ENCODE peak calls at places on chromosomes 2 and 18, in ten cellular contexts. One of them, this sample, is unnamed.

GRCh38 chr2:157596992-157597681 is 31.5 kb downstream of the ACVR1C start:
- DNase-seq in body of pancreas: peak
- DNase-seq in H54: no peak
- DNase-seq in H1: peak
- DNase-seq in lower leg skin: no peak
- DNase-seq in heart left ventricle: peak
- DNase-seq in transverse colon: no peak
- DNase-seq in HCT116: no peak
- DNase-seq in spleen: peak
- DNase-seq in IMR-90: peak
- DNase-seq in this sample: peak

GRCh38 chr2:71938659-71939587 is 208.7 kb downstream of the CYP26B1 start:
- DNase-seq in lower leg skin: no peak
- DNase-seq in spleen: peak
- DNase-seq in transverse colon: peak
- DNase-seq in IMR-90: no peak
- DNase-seq in heart left ventricle: no peak
- DNase-seq in body of pancreas: no peak
- DNase-seq in H1: peak
- DNase-seq in HCT116: no peak
- DNase-seq in H54: no peak
- DNase-seq in this sample: no peak

GRCh38 chr2:234308814-234309195 is 188.1 kb downstream of the ARL4C start:
- DNase-seq in spleen: no peak
- DNase-seq in transverse colon: peak
- DNase-seq in HCT116: no peak
- DNase-seq in H54: no peak
- DNase-seq in lower leg skin: peak
- DNase-seq in body of pancreas: peak
- DNase-seq in H1: no peak
- DNase-seq in heart left ventricle: no peak
- DNase-seq in IMR-90: peak
- DNase-seq in this sample: no peak

GRCh38 chr2:102253753-102254150 is 57.6 kb upstream of the IL1RL1 start:
- DNase-seq in HCT116: no peak
- DNase-seq in body of pancreas: no peak
- DNase-seq in spleen: no peak
- DNase-seq in IMR-90: peak
- DNase-seq in H1: no peak
- DNase-seq in lower leg skin: no peak
- DNase-seq in H54: no peak
- DNase-seq in transverse colon: no peak
- DNase-seq in heart left ventricle: no peak
- DNase-seq in this sample: no peak

GRCh38 chr2:236562434-236562833 is 7.2 kb upstream of the ACKR3 start:
- DNase-seq in H54: peak
- DNase-seq in lower leg skin: no peak
- DNase-seq in HCT116: peak
- DNase-seq in H1: no peak
- DNase-seq in IMR-90: peak
- DNase-seq in body of pancreas: peak
- DNase-seq in spleen: no peak
- DNase-seq in transverse colon: no peak
- DNase-seq in heart left ventricle: no peak
- DNase-seq in this sample: no peak

GRCh38 chr2:24058887-24059286 is 9.3 kb downstream of the FKBP1B start:
- DNase-seq in lower leg skin: no peak
- DNase-seq in HCT116: no peak
- DNase-seq in H1: no peak
- DNase-seq in spleen: no peak
- DNase-seq in transverse colon: no peak
- DNase-seq in heart left ventricle: no peak
- DNase-seq in body of pancreas: no peak
- DNase-seq in H54: no peak
- DNase-seq in IMR-90: no peak
- DNase-seq in this sample: no peak

GRCh38 chr2:239467281-239467955 is 66.6 kb upstream of the HDAC4 start:
- DNase-seq in transverse colon: no peak
- DNase-seq in IMR-90: no peak
- DNase-seq in body of pancreas: no peak
- DNase-seq in heart left ventricle: no peak
- DNase-seq in H54: no peak
- DNase-seq in H1: no peak
- DNase-seq in spleen: no peak
- DNase-seq in HCT116: no peak
- DNase-seq in lower leg skin: no peak
- DNase-seq in this sample: no peak

GRCh38 chr2:147177449-147177848 is 667.4 kb upstream of the ACVR2A start:
- DNase-seq in heart left ventricle: no peak
- DNase-seq in lower leg skin: no peak
- DNase-seq in spleen: no peak
- DNase-seq in body of pancreas: no peak
- DNase-seq in IMR-90: no peak
- DNase-seq in H1: no peak
- DNase-seq in HCT116: no peak
- DNase-seq in H54: no peak
- DNase-seq in transverse colon: no peak
- DNase-seq in this sample: no peak

GRCh38 chr2:238458641-238459040 is 31.9 kb downstream of the ASB1 start:
- DNase-seq in H1: no peak
- DNase-seq in transverse colon: no peak
- DNase-seq in H54: no peak
- DNase-seq in lower leg skin: no peak
- DNase-seq in IMR-90: no peak
- DNase-seq in heart left ventricle: no peak
- DNase-seq in body of pancreas: no peak
- DNase-seq in spleen: no peak
- DNase-seq in HCT116: no peak
- DNase-seq in this sample: no peak

GRCh38 chr2:14303366-14304115 is 329.0 kb upstream of the LRATD1 start:
- DNase-seq in H1: no peak
- DNase-seq in spleen: no peak
- DNase-seq in body of pancreas: no peak
- DNase-seq in transverse colon: no peak
- DNase-seq in H54: no peak
- DNase-seq in lower leg skin: no peak
- DNase-seq in heart left ventricle: no peak
- DNase-seq in IMR-90: no peak
- DNase-seq in HCT116: no peak
- DNase-seq in this sample: no peak

GRCh38 chr2:231411871-231412615 is 16.5 kb downstream of the B3GNT7 start:
- DNase-seq in body of pancreas: peak
- DNase-seq in spleen: peak
- DNase-seq in IMR-90: peak
- DNase-seq in lower leg skin: peak
- DNase-seq in H1: peak
- DNase-seq in H54: peak
- DNase-seq in heart left ventricle: peak
- DNase-seq in transverse colon: peak
- DNase-seq in HCT116: peak
- DNase-seq in this sample: peak

GRCh38 chr2:181465686-181466375 is 8.6 kb downstream of the ITGA4 start:
- DNase-seq in lower leg skin: no peak
- DNase-seq in spleen: no peak
- DNase-seq in body of pancreas: no peak
- DNase-seq in H1: no peak
- DNase-seq in transverse colon: no peak
- DNase-seq in IMR-90: peak
- DNase-seq in H54: no peak
- DNase-seq in heart left ventricle: no peak
- DNase-seq in HCT116: no peak
- DNase-seq in this sample: no peak

GRCh38 chr2:106193491-106193976 is 567 bp downstream of the UXS1 start:
- DNase-seq in H1: peak
- DNase-seq in HCT116: no peak
- DNase-seq in heart left ventricle: peak
- DNase-seq in body of pancreas: peak
- DNase-seq in spleen: peak
- DNase-seq in lower leg skin: no peak
- DNase-seq in transverse colon: peak
- DNase-seq in H54: peak
- DNase-seq in IMR-90: no peak
- DNase-seq in this sample: peak

GRCh38 chr2:241701155-241701404 is 759 bp upstream of the ING5 start:
- DNase-seq in spleen: no peak
- DNase-seq in heart left ventricle: no peak
- DNase-seq in H1: no peak
- DNase-seq in H54: no peak
- DNase-seq in transverse colon: no peak
- DNase-seq in HCT116: no peak
- DNase-seq in IMR-90: peak
- DNase-seq in body of pancreas: no peak
- DNase-seq in lower leg skin: peak
- DNase-seq in this sample: no peak

GRCh38 chr2:120850551-120850950 is 114.9 kb downstream of the GLI2 start:
- DNase-seq in lower leg skin: no peak
- DNase-seq in body of pancreas: no peak
- DNase-seq in spleen: peak
- DNase-seq in H54: no peak
- DNase-seq in transverse colon: no peak
- DNase-seq in IMR-90: no peak
- DNase-seq in H1: no peak
- DNase-seq in HCT116: no peak
- DNase-seq in heart left ventricle: no peak
- DNase-seq in this sample: no peak

DNA sequence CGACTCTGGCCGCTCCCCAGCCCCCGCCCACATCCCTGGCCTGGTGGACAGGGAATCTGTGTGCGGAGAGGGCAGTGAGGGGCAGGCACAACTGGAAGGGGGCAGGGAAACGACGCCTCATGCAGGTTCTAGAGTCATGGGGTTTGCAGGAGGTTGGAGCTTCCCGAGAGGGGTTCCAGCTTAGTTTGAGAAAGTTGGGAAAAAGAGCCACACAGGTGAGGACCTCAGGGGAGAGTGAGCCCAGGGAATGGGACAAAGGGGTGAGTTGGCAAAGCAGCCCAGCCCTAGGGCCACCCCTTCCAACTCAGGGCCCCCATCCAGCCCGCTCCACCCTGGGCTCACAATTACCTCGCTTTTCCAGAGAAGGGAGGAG is 1.7 kb downstream of the RTKN start:
- DNase-seq in lower leg skin: peak
- DNase-seq in HCT116: no peak
- DNase-seq in IMR-90: peak
- DNase-seq in transverse colon: peak
- DNase-seq in H1: no peak
- DNase-seq in spleen: peak
- DNase-seq in heart left ventricle: no peak
- DNase-seq in H54: peak
- DNase-seq in body of pancreas: peak
- DNase-seq in this sample: no peak
- TF ChIP-seq POLR2A in lower leg skin: no peak
- TF ChIP-seq POLR2A in HCT116: no peak
- TF ChIP-seq POLR2A in IMR-90: no peak
- TF ChIP-seq POLR2A in transverse colon: no peak
- TF ChIP-seq POLR2A in H1: no peak
- TF ChIP-seq POLR2A in spleen: no peak
- TF ChIP-seq POLR2A in heart left ventricle: no peak
- TF ChIP-seq POLR2A in H54: no peak
- TF ChIP-seq POLR2A in body of pancreas: no peak
- TF ChIP-seq POLR2A in this sample: no peak

GRCh38 chr2:21001225-21001946 is 42.5 kb downstream of the APOB start:
- DNase-seq in H54: no peak
- DNase-seq in HCT116: no peak
- DNase-seq in lower leg skin: no peak
- DNase-seq in heart left ventricle: no peak
- DNase-seq in body of pancreas: no peak
- DNase-seq in spleen: no peak
- DNase-seq in transverse colon: no peak
- DNase-seq in H1: no peak
- DNase-seq in IMR-90: no peak
- DNase-seq in this sample: no peak
- TF ChIP-seq POLR2A in H54: no peak
- TF ChIP-seq POLR2A in HCT116: no peak
- TF ChIP-seq POLR2A in lower leg skin: no peak
- TF ChIP-seq POLR2A in heart left ventricle: no peak
- TF ChIP-seq POLR2A in body of pancreas: no peak
- TF ChIP-seq POLR2A in spleen: no peak
- TF ChIP-seq POLR2A in transverse colon: no peak
- TF ChIP-seq POLR2A in H1: no peak
- TF ChIP-seq POLR2A in IMR-90: no peak
- TF ChIP-seq POLR2A in this sample: no peak

GRCh38 chr18:44679912-44680270 is 797 bp upstream of the SETBP1 start:
- DNase-seq in lower leg skin: no peak
- DNase-seq in H54: no peak
- DNase-seq in body of pancreas: peak
- DNase-seq in HCT116: no peak
- DNase-seq in spleen: peak
- DNase-seq in heart left ventricle: peak
- DNase-seq in IMR-90: peak
- DNase-seq in transverse colon: peak
- DNase-seq in H1: peak
- DNase-seq in this sample: peak

GRCh38 chr18:44678725-44679055 is 2.0 kb upstream of the SETBP1 start:
- DNase-seq in body of pancreas: no peak
- DNase-seq in H1: no peak
- DNase-seq in heart left ventricle: no peak
- DNase-seq in transverse colon: no peak
- DNase-seq in HCT116: no peak
- DNase-seq in spleen: no peak
- DNase-seq in H54: no peak
- DNase-seq in lower leg skin: no peak
- DNase-seq in IMR-90: no peak
- DNase-seq in this sample: no peak

GRCh38 chr18:44677933-44678332 is 2.8 kb upstream of the SETBP1 start:
- DNase-seq in heart left ventricle: no peak
- DNase-seq in lower leg skin: no peak
- DNase-seq in body of pancreas: no peak
- DNase-seq in HCT116: no peak
- DNase-seq in transverse colon: no peak
- DNase-seq in H1: no peak
- DNase-seq in spleen: no peak
- DNase-seq in H54: no peak
- DNase-seq in IMR-90: no peak
- DNase-seq in this sample: no peak

GRCh38 chr18:44680271-44681038 is at the start of gene SETBP1:
- DNase-seq in H1: peak
- DNase-seq in lower leg skin: peak
- DNase-seq in H54: no peak
- DNase-seq in HCT116: no peak
- DNase-seq in body of pancreas: peak
- DNase-seq in IMR-90: peak
- DNase-seq in spleen: peak
- DNase-seq in transverse colon: peak
- DNase-seq in heart left ventricle: peak
- DNase-seq in this sample: peak

GRCh38 chr18:44679056-44679911 is 1.4 kb upstream of the SETBP1 start:
- DNase-seq in H1: peak
- DNase-seq in heart left ventricle: peak
- DNase-seq in IMR-90: peak
- DNase-seq in body of pancreas: peak
- DNase-seq in transverse colon: peak
- DNase-seq in lower leg skin: peak
- DNase-seq in H54: peak
- DNase-seq in spleen: peak
- DNase-seq in HCT116: no peak
- DNase-seq in this sample: peak
- TF ChIP-seq POLR2A in H1: no peak
- TF ChIP-seq POLR2A in heart left ventricle: no peak
- TF ChIP-seq POLR2A in IMR-90: peak
- TF ChIP-seq POLR2A in body of pancreas: peak
- TF ChIP-seq POLR2A in transverse colon: peak
- TF ChIP-seq POLR2A in lower leg skin: no peak
- TF ChIP-seq POLR2A in H54: no peak
- TF ChIP-seq POLR2A in spleen: no peak
- TF ChIP-seq POLR2A in HCT116: no peak
- TF ChIP-seq POLR2A in this sample: peak

GRCh38 chr2:55616509-55617159 is 788 bp downstream of the PPP4R3B start:
- DNase-seq in IMR-90: peak
- DNase-seq in transverse colon: peak
- DNase-seq in body of pancreas: peak
- DNase-seq in H1: no peak
- DNase-seq in HCT116: no peak
- DNase-seq in lower leg skin: no peak
- DNase-seq in heart left ventricle: no peak
- DNase-seq in H54: no peak
- DNase-seq in spleen: no peak
- DNase-seq in this sample: peak
- TF ChIP-seq POLR2A in IMR-90: peak
- TF ChIP-seq POLR2A in transverse colon: peak
- TF ChIP-seq POLR2A in body of pancreas: no peak
- TF ChIP-seq POLR2A in H1: peak
- TF ChIP-seq POLR2A in HCT116: no peak
- TF ChIP-seq POLR2A in lower leg skin: no peak
- TF ChIP-seq POLR2A in heart left ventricle: no peak
- TF ChIP-seq POLR2A in H54: no peak
- TF ChIP-seq POLR2A in spleen: no peak
- TF ChIP-seq POLR2A in this sample: peak

This sample was measured in GM12891.